ENCODE peak calls at places on chromosomes 7 and 10, in ten cellular contexts. One of them, this sample, is unnamed.

GRCh38 chr7:102236592-102237287 is 49.9 kb upstream of the SH2B2 start:
- DNase-seq in NCI-H1417: peak
- DNase-seq in right lobe of liver: peak
- DNase-seq in NT2/D1: peak
- DNase-seq in cerebellum: peak
- DNase-seq in A549: peak
- DNase-seq in stimulated activated CD4-positive, alpha-beta T cell treated with anti-CD3 and anti-CD28 coated beads, Interleukin-1b, Interleukin-23, amount 100 ng/mL, for 4 hours: peak
- DNase-seq in effector memory CD4-positive, alpha-beta T cell: peak
- DNase-seq in GM06990: peak
- DNase-seq in AG04450: peak
- DNase-seq in this sample: peak

GRCh38 chr10:69065406-69066361 is 22.2 kb upstream of the SRGN start:
- DNase-seq in effector memory CD4-positive, alpha-beta T cell: no peak
- DNase-seq in stimulated activated CD4-positive, alpha-beta T cell treated with anti-CD3 and anti-CD28 coated beads, Interleukin-1b, Interleukin-23, amount 100 ng/mL, for 4 hours: no peak
- DNase-seq in right lobe of liver: no peak
- DNase-seq in NT2/D1: no peak
- DNase-seq in A549: peak
- DNase-seq in cerebellum: no peak
- DNase-seq in GM06990: peak
- DNase-seq in AG04450: no peak
- DNase-seq in NCI-H1417: no peak
- DNase-seq in this sample: no peak

GRCh38 chr7:27608776-27609495 is 53.7 kb downstream of the HIBADH start:
- DNase-seq in GM06990: no peak
- DNase-seq in NT2/D1: no peak
- DNase-seq in effector memory CD4-positive, alpha-beta T cell: no peak
- DNase-seq in right lobe of liver: no peak
- DNase-seq in NCI-H1417: no peak
- DNase-seq in AG04450: no peak
- DNase-seq in stimulated activated CD4-positive, alpha-beta T cell treated with anti-CD3 and anti-CD28 coated beads, Interleukin-1b, Interleukin-23, amount 100 ng/mL, for 4 hours: no peak
- DNase-seq in cerebellum: no peak
- DNase-seq in A549: no peak
- DNase-seq in this sample: no peak

GRCh38 chr7:50739744-50740455 is 42.8 kb downstream of the GRB10 start:
- DNase-seq in right lobe of liver: no peak
- DNase-seq in cerebellum: no peak
- DNase-seq in NCI-H1417: no peak
- DNase-seq in GM06990: no peak
- DNase-seq in effector memory CD4-positive, alpha-beta T cell: peak
- DNase-seq in stimulated activated CD4-positive, alpha-beta T cell treated with anti-CD3 and anti-CD28 coated beads, Interleukin-1b, Interleukin-23, amount 100 ng/mL, for 4 hours: peak
- DNase-seq in NT2/D1: no peak
- DNase-seq in AG04450: no peak
- DNase-seq in A549: no peak
- DNase-seq in this sample: no peak

GRCh38 chr10:120783901-120784300 is 67.3 kb upstream of the WDR11 start:
- DNase-seq in NT2/D1: no peak
- DNase-seq in AG04450: no peak
- DNase-seq in GM06990: no peak
- DNase-seq in cerebellum: no peak
- DNase-seq in right lobe of liver: no peak
- DNase-seq in effector memory CD4-positive, alpha-beta T cell: no peak
- DNase-seq in A549: no peak
- DNase-seq in stimulated activated CD4-positive, alpha-beta T cell treated with anti-CD3 and anti-CD28 coated beads, Interleukin-1b, Interleukin-23, amount 100 ng/mL, for 4 hours: no peak
- DNase-seq in NCI-H1417: no peak
- DNase-seq in this sample: no peak

GRCh38 chr10:31999261-31999660 is 57.0 kb downstream of the KIF5B start:
- DNase-seq in A549: no peak
- DNase-seq in NCI-H1417: no peak
- DNase-seq in cerebellum: no peak
- DNase-seq in NT2/D1: no peak
- DNase-seq in right lobe of liver: no peak
- DNase-seq in GM06990: no peak
- DNase-seq in effector memory CD4-positive, alpha-beta T cell: no peak
- DNase-seq in AG04450: no peak
- DNase-seq in stimulated activated CD4-positive, alpha-beta T cell treated with anti-CD3 and anti-CD28 coated beads, Interleukin-1b, Interleukin-23, amount 100 ng/mL, for 4 hours: no peak
- DNase-seq in this sample: no peak

GRCh38 chr7:44196450-44196872 is 4.3 kb upstream of the YKT6 start:
- DNase-seq in cerebellum: peak
- DNase-seq in A549: peak
- DNase-seq in right lobe of liver: no peak
- DNase-seq in stimulated activated CD4-positive, alpha-beta T cell treated with anti-CD3 and anti-CD28 coated beads, Interleukin-1b, Interleukin-23, amount 100 ng/mL, for 4 hours: no peak
- DNase-seq in AG04450: no peak
- DNase-seq in NT2/D1: no peak
- DNase-seq in effector memory CD4-positive, alpha-beta T cell: no peak
- DNase-seq in NCI-H1417: peak
- DNase-seq in GM06990: no peak
- DNase-seq in this sample: peak

GRCh38 chr10:118342638-118343020 is 505 bp upstream of the FAM204A start:
- DNase-seq in stimulated activated CD4-positive, alpha-beta T cell treated with anti-CD3 and anti-CD28 coated beads, Interleukin-1b, Interleukin-23, amount 100 ng/mL, for 4 hours: no peak
- DNase-seq in effector memory CD4-positive, alpha-beta T cell: no peak
- DNase-seq in NT2/D1: no peak
- DNase-seq in cerebellum: no peak
- DNase-seq in A549: no peak
- DNase-seq in right lobe of liver: no peak
- DNase-seq in GM06990: no peak
- DNase-seq in NCI-H1417: no peak
- DNase-seq in AG04450: no peak
- DNase-seq in this sample: no peak

GRCh38 chr7:149455175-149455950 is 5.5 kb downstream of the ZNF777 start:
- DNase-seq in effector memory CD4-positive, alpha-beta T cell: no peak
- DNase-seq in NT2/D1: no peak
- DNase-seq in A549: no peak
- DNase-seq in cerebellum: no peak
- DNase-seq in AG04450: no peak
- DNase-seq in NCI-H1417: no peak
- DNase-seq in GM06990: no peak
- DNase-seq in stimulated activated CD4-positive, alpha-beta T cell treated with anti-CD3 and anti-CD28 coated beads, Interleukin-1b, Interleukin-23, amount 100 ng/mL, for 4 hours: no peak
- DNase-seq in right lobe of liver: no peak
- DNase-seq in this sample: no peak

GRCh38 chr10:72261323-72262018 is 12.3 kb upstream of the DDIT4 start:
- DNase-seq in right lobe of liver: peak
- DNase-seq in NCI-H1417: no peak
- DNase-seq in NT2/D1: no peak
- DNase-seq in GM06990: no peak
- DNase-seq in AG04450: no peak
- DNase-seq in effector memory CD4-positive, alpha-beta T cell: no peak
- DNase-seq in A549: peak
- DNase-seq in stimulated activated CD4-positive, alpha-beta T cell treated with anti-CD3 and anti-CD28 coated beads, Interleukin-1b, Interleukin-23, amount 100 ng/mL, for 4 hours: no peak
- DNase-seq in cerebellum: no peak
- DNase-seq in this sample: no peak

GRCh38 chr10:116097239-116097751 is 175.7 kb downstream of the GFRA1 start:
- DNase-seq in right lobe of liver: no peak
- DNase-seq in NCI-H1417: no peak
- DNase-seq in A549: no peak
- DNase-seq in stimulated activated CD4-positive, alpha-beta T cell treated with anti-CD3 and anti-CD28 coated beads, Interleukin-1b, Interleukin-23, amount 100 ng/mL, for 4 hours: no peak
- DNase-seq in NT2/D1: no peak
- DNase-seq in effector memory CD4-positive, alpha-beta T cell: no peak
- DNase-seq in cerebellum: no peak
- DNase-seq in AG04450: no peak
- DNase-seq in GM06990: no peak
- DNase-seq in this sample: peak

GRCh38 chr7:18356195-18356645 is 139.3 kb upstream of the HDAC9 start:
- DNase-seq in NT2/D1: no peak
- DNase-seq in GM06990: peak
- DNase-seq in stimulated activated CD4-positive, alpha-beta T cell treated with anti-CD3 and anti-CD28 coated beads, Interleukin-1b, Interleukin-23, amount 100 ng/mL, for 4 hours: no peak
- DNase-seq in cerebellum: peak
- DNase-seq in effector memory CD4-positive, alpha-beta T cell: no peak
- DNase-seq in AG04450: no peak
- DNase-seq in right lobe of liver: no peak
- DNase-seq in A549: peak
- DNase-seq in NCI-H1417: peak
- DNase-seq in this sample: peak

GRCh38 chr10:6080417-6080973 is 8.3 kb upstream of the RBM17 start:
- DNase-seq in stimulated activated CD4-positive, alpha-beta T cell treated with anti-CD3 and anti-CD28 coated beads, Interleukin-1b, Interleukin-23, amount 100 ng/mL, for 4 hours: no peak
- DNase-seq in A549: no peak
- DNase-seq in right lobe of liver: no peak
- DNase-seq in NT2/D1: no peak
- DNase-seq in AG04450: no peak
- DNase-seq in cerebellum: no peak
- DNase-seq in NCI-H1417: no peak
- DNase-seq in effector memory CD4-positive, alpha-beta T cell: no peak
- DNase-seq in GM06990: no peak
- DNase-seq in this sample: no peak

GRCh38 chr10:30346135-30346534 is 2.9 kb downstream of the MTPAP start:
- DNase-seq in GM06990: no peak
- DNase-seq in right lobe of liver: no peak
- DNase-seq in stimulated activated CD4-positive, alpha-beta T cell treated with anti-CD3 and anti-CD28 coated beads, Interleukin-1b, Interleukin-23, amount 100 ng/mL, for 4 hours: no peak
- DNase-seq in NT2/D1: no peak
- DNase-seq in A549: no peak
- DNase-seq in AG04450: no peak
- DNase-seq in cerebellum: no peak
- DNase-seq in NCI-H1417: no peak
- DNase-seq in effector memory CD4-positive, alpha-beta T cell: no peak
- DNase-seq in this sample: no peak

GRCh38 chr10:119217937-119218579 is 10.7 kb downstream of the GRK5 start:
- DNase-seq in A549: no peak
- DNase-seq in GM06990: no peak
- DNase-seq in NCI-H1417: no peak
- DNase-seq in NT2/D1: no peak
- DNase-seq in stimulated activated CD4-positive, alpha-beta T cell treated with anti-CD3 and anti-CD28 coated beads, Interleukin-1b, Interleukin-23, amount 100 ng/mL, for 4 hours: no peak
- DNase-seq in cerebellum: no peak
- DNase-seq in effector memory CD4-positive, alpha-beta T cell: no peak
- DNase-seq in right lobe of liver: no peak
- DNase-seq in AG04450: no peak
- DNase-seq in this sample: no peak

GRCh38 chr7:20089431-20089830 is 127.8 kb downstream of the MACC1 start:
- DNase-seq in cerebellum: no peak
- DNase-seq in stimulated activated CD4-positive, alpha-beta T cell treated with anti-CD3 and anti-CD28 coated beads, Interleukin-1b, Interleukin-23, amount 100 ng/mL, for 4 hours: no peak
- DNase-seq in GM06990: no peak
- DNase-seq in effector memory CD4-positive, alpha-beta T cell: no peak
- DNase-seq in NCI-H1417: no peak
- DNase-seq in right lobe of liver: no peak
- DNase-seq in A549: no peak
- DNase-seq in NT2/D1: no peak
- DNase-seq in AG04450: no peak
- DNase-seq in this sample: no peak